ENCODE peak calls at places on chromosomes 16 and 17, in six cellular contexts. E is uterus, F is Peyer's patch, A is ovary, N is DND-41, T is fibroblast of lung. B is an unnamed sample.

GRCh38 chr17:48925251-48925990 is 17.2 kb downstream of the UBE2Z start:
- DNase-seq in F (no peak), A (no peak), N (no peak), E (no peak), T (no peak), B (no peak)

GRCh38 chr16:55489956-55490265 is 10.9 kb downstream of the MMP2 start:
- DNase-seq in A (no peak), N (no peak), F (peak; percentile 21), E (no peak), T (no peak), B (no peak)

GRCh38 chr16:79810449-79811189 is 210.1 kb upstream of the MAF start:
- DNase-seq in F (no peak), T (peak; percentile 5), A (no peak), N (no peak), E (no peak), B (no peak)

GRCh38 chr17:29561541-29562517 is 5.0 kb downstream of the ABHD15 start:
- DNase-seq in A (no peak), T (no peak), N (no peak), F (peak; percentile 90), E (no peak), B (no peak)

GRCh38 chr17:78324391-78325075 is 35.3 kb downstream of the SOCS3 start:
- DNase-seq in T (peak; percentile 78), N (no peak), A (peak; percentile 83), F (peak; percentile 74), E (peak; percentile 85), B (peak; percentile 96)

GRCh38 chr16:425082-425718 is at the start of gene RAB11FIP3:
- DNase-seq in N (peak; percentile 90), F (peak; percentile 92), T (peak; percentile 79), A (peak; percentile 79), E (peak; percentile 81), B (peak; percentile 82)

GRCh38 chr16:19783847-19784736 is 66.0 kb downstream of the IQCK start:
- DNase-seq in N (no peak), E (no peak), F (no peak), T (no peak), A (peak; percentile 20), B (no peak)

GRCh38 chr17:35373532-35373983 is at the start of gene SLFN11:
- DNase-seq in A (peak; percentile 93), T (peak; percentile 78), N (peak; percentile 94), E (peak; percentile 89), F (peak; percentile 94), B (peak; percentile 92)

GRCh38 chr16:26885674-26886073 is 181.1 kb upstream of the C16orf82 start:
- DNase-seq in F (no peak), A (no peak), E (no peak), N (no peak), T (no peak), B (no peak)

GRCh38 chr16:4377573-4378146 is 6.0 kb downstream of the VASN start:
- DNase-seq in E (no peak), N (no peak), A (no peak), F (no peak), T (no peak), B (peak; percentile 18)
- TF ChIP-seq CTCF in E (no peak), N (no peak), A (no peak), F (no peak), T (peak; percentile 13), B (no peak)

DNA sequence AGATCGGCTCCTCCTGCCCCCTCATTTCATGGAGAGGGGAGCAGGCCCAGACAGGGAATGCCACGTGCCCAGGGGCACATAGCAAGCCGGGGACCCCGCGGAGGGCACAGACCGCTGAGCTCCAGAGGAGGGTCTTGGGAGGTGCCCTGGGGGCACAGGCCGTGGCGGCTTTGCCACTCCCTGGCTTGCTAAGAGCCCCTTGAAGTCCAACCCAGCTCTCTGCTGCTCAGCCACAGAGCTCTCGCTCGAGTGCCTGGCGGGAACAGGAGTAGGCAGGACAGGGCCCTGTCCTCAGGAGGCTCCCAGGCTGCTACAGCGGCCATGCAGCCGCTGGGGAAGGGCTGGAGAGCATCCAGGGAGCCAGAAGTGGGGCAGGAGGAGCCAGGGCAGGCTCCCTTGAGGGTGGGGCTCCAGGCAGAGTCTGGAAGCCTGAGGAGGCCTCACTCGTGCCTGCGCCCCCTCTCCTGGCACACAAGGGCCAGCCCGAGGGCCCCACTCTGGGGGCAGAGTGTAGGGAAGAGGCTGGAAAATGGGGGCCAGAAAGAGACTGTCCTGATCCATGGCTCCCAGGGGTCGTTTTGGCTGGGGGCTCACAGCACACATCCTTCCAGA is 4.4 kb upstream of the RAB26 start:
- DNase-seq in F (no peak), T (no peak), E (no peak), A (no peak), N (no peak), B (no peak)
- H3K4me1 ChIP-seq in F (peaks cover 5% of the 10 kb centered on the region), T (peaks cover 6% of the 10 kb centered on the region), E (peaks cover 6% of the 10 kb centered on the region), A (peaks cover 10% of the 10 kb centered on the region), N (peaks cover 14% of the 10 kb centered on the region), B (peaks cover 13% of the 10 kb centered on the region)

GRCh38 chr17:27492470-27492869 is 36.2 kb downstream of the KSR1 start:
- DNase-seq in E (no peak), T (peak; percentile 38), F (no peak), A (no peak), N (no peak), B (no peak)

GRCh38 chr17:27493088-27493487 is 36.8 kb downstream of the KSR1 start:
- DNase-seq in F (no peak), E (no peak), N (no peak), T (no peak), A (no peak), B (no peak)

GRCh38 chr17:27495460-27495859 is 39.2 kb downstream of the KSR1 start:
- DNase-seq in N (no peak), A (no peak), F (no peak), E (no peak), T (no peak), B (no peak)

GRCh38 chr17:27496005-27496404 is 39.8 kb downstream of the KSR1 start:
- DNase-seq in E (no peak), N (no peak), T (no peak), A (no peak), F (no peak), B (no peak)

GRCh38 chr17:27494192-27495091 is 38.2 kb downstream of the KSR1 start:
- DNase-seq in F (peak; percentile 94), A (no peak), N (no peak), T (peak; percentile 57), E (peak; percentile 43), B (peak; percentile 63)
- H3K4me3 ChIP-seq in F (peak overlapping the region; percentile 43), A (no peak overlapping the region), N (no peak overlapping the region), T (peak overlapping the region; percentile 20), E (no peak overlapping the region), B (no peak overlapping the region)

GRCh38 chr16:4263504-4264436 is 9.1 kb downstream of the TFAP4 start:
- DNase-seq in F (peak; percentile 69), E (peak; percentile 92), N (no peak), T (peak; percentile 11), A (peak; percentile 98), B (peak; percentile 81)
- TF ChIP-seq CTCF in F (no peak), E (peak; percentile 12), N (no peak), T (no peak), A (no peak), B (no peak)

GRCh38 chr16:15887283-15887682 is 1.1 kb downstream of the CEP20 start:
- DNase-seq in N (no peak), F (no peak), E (no peak), A (no peak), T (no peak), B (no peak)

GRCh38 chr16:15882563-15882962 is 5.8 kb downstream of the CEP20 start:
- DNase-seq in E (no peak), F (no peak), A (no peak), N (no peak), T (no peak), B (no peak)

GRCh38 chr16:15885560-15886001 is 2.8 kb downstream of the CEP20 start:
- DNase-seq in F (no peak), N (no peak), A (no peak), T (no peak), E (no peak), B (no peak)

GRCh38 chr16:15888072-15888976 is at the start of gene CEP20:
- DNase-seq in A (peak; percentile 99), E (peak; percentile 100), F (peak; percentile 100), N (peak; percentile 100), T (peak; percentile 97), B (peak; percentile 100)

GRCh38 chr16:15886078-15886477 is 2.3 kb downstream of the CEP20 start:
- DNase-seq in T (no peak), A (no peak), F (no peak), N (no peak), E (no peak), B (no peak)
- H3K4me1 ChIP-seq in T (peaks cover 12% of the 10 kb centered on the region), A (peaks cover 1% of the 10 kb centered on the region), F (peaks cover 6% of the 10 kb centered on the region), N (peaks cover 29% of the 10 kb centered on the region), E (no peaks in the 10 kb centered on the region), B (peaks cover 32% of the 10 kb centered on the region)

DNA sequence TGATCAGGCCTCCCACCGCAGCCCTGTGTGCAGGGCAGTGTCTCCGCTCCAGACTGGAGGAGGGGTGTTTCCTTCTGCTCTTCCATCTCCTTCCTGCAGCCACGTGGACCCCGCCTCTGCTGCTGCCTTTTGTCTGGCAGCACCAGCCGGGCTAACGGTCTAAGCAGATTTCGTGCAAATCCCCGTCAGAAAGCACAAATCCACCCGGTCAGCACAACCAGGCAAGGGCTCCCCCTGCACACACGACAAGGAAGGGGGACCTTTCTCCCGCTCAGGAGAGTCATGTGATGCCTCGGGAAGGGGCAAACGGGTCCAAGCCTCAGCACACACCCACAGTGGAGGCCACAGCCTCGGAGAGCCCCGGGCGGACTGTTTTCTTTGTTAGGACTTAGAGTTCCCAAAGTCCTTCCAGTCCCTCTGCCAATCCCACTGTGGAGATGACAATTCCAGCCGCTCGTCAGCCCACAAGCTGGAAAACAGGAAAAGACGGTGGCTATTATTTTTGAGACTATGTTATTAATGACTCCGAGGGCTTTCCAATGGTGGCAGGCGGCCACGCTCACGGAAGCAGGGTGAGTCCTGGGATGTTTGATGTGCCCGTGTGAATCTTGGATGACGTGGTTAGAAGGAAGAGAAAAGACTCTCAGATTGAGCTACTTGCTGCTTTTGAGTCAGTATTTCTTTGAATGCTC is 22.5 kb upstream of the MEAK7 start:
- DNase-seq in F (no peak), E (peak; percentile 43), A (no peak), T (peak; percentile 85), N (no peak), B (peak; percentile 41)
- H3K4me3 ChIP-seq in F (no peak overlapping the region), E (peak overlapping the region; percentile 4), A (no peak overlapping the region), T (peak overlapping the region; percentile 28), N (no peak overlapping the region), B (no peak overlapping the region)

GRCh38 chr16:81994485-81994884 is 16.8 kb downstream of the SDR42E1 start:
- DNase-seq in E (no peak), T (no peak), F (no peak), A (no peak), N (no peak), B (no peak)
- TF ChIP-seq CTCF in E (no peak), T (no peak), F (peak; percentile 25), A (no peak), N (peak; percentile 25), B (no peak)

GRCh38 chr16:10878328-10878643 is 1.3 kb downstream of the CIITA start:
- DNase-seq in T (no peak), E (no peak), F (no peak), N (no peak), A (no peak), B (no peak)
- H3K4me1 ChIP-seq in T (peaks cover 9% of the 10 kb centered on the region), E (no peaks in the 10 kb centered on the region), F (no peaks in the 10 kb centered on the region), N (no peaks in the 10 kb centered on the region), A (no peaks in the 10 kb centered on the region), B (peaks cover 10% of the 10 kb centered on the region)

B was measured in heart right ventricle.